ENCODE peak calls at places on chromosome 13, in five cellular contexts. D is AG04450, R is non-pigmented ciliary epithelial cell, X is iris pigment epithelial cell, Q is HCEC 1CT. C is an unnamed sample.

GRCh38 chr13:111566567-111566966 is 246.1 kb downstream of the TEX29 start:
- DNase-seq in D (no peak), R (no peak), X (no peak), Q (no peak), C (no peak)

GRCh38 chr13:94640676-94641075 is 39.0 kb downstream of the GPR180 start:
- DNase-seq in D (no peak), R (no peak), X (peak), Q (peak), C (peak)

GRCh38 chr13:64912141-64912540 is 2318.0 kb downstream of the PCDH9 start:
- DNase-seq in D (peak), R (peak), X (peak), Q (no peak), C (peak)

GRCh38 chr13:101457176-101457575 is 4.7 kb downstream of the ITGBL1 start:
- DNase-seq in D (no peak), R (no peak), X (no peak), Q (no peak), C (no peak)

GRCh38 chr13:102781591-102781990 is 8.0 kb upstream of the TEX30 start:
- DNase-seq in D (no peak), R (no peak), X (no peak), Q (no peak), C (no peak)

GRCh38 chr13:66205807-66206206 is 1024.3 kb downstream of the PCDH9 start:
- DNase-seq in D (no peak), R (no peak), X (no peak), Q (no peak), C (no peak)

GRCh38 chr13:26442541-26442940 is 114.9 kb upstream of the WASF3 start:
- DNase-seq in D (peak), R (peak), X (peak), Q (peak), C (peak)

GRCh38 chr13:79503473-79504017 is 22.6 kb downstream of the NDFIP2 start:
- DNase-seq in D (no peak), R (no peak), X (no peak), Q (no peak), C (no peak)

GRCh38 chr13:100787899-100788298 is 113.3 kb upstream of the TMTC4 start:
- DNase-seq in D (no peak), R (no peak), X (no peak), Q (no peak), C (no peak)

GRCh38 chr13:105436946-105437345 is 1098.5 kb downstream of the EFNB2 start:
- DNase-seq in D (no peak), R (no peak), X (no peak), Q (no peak), C (no peak)

GRCh38 chr13:36736119-36736726 is 62.4 kb downstream of the SERTM1 start:
- DNase-seq in D (peak), R (no peak), X (peak), Q (peak), C (peak)

GRCh38 chr13:95343944-95344343 is 42.7 kb upstream of the ABCC4 start:
- DNase-seq in D (no peak), R (no peak), X (peak), Q (no peak), C (no peak)

GRCh38 chr13:77184455-77184854 is 142.4 kb downstream of the MYCBP2 start:
- DNase-seq in D (no peak), R (no peak), X (peak), Q (no peak), C (peak)

GRCh38 chr13:64925284-64925683 is 2304.9 kb downstream of the PCDH9 start:
- DNase-seq in D (no peak), R (no peak), X (peak), Q (no peak), C (peak)

GRCh38 chr13:94613051-94613450 is 11.4 kb downstream of the GPR180 start:
- DNase-seq in D (no peak), R (no peak), X (no peak), Q (no peak), C (no peak)

GRCh38 chr13:71864981-71865857 is 1.8 kb downstream of the DACH1 start:
- DNase-seq in D (no peak), R (no peak), X (peak), Q (no peak), C (peak)

GRCh38 chr13:50527612-50528509 is 315.6 kb downstream of the DLEU7 start:
- DNase-seq in D (no peak), R (no peak), X (no peak), Q (no peak), C (no peak)

GRCh38 chr13:21929400-21929799 is 258.5 kb downstream of the FGF9 start:
- DNase-seq in D (no peak), R (no peak), X (no peak), Q (no peak), C (no peak)

GRCh38 chr13:40149611-40150283 is 494.3 kb downstream of the COG6 start:
- DNase-seq in D (peak), R (peak), X (peak), Q (peak), C (peak)

GRCh38 chr13:89862691-89863036 is 1484.8 kb upstream of the MIR17HG start:
- DNase-seq in D (no peak), R (no peak), X (peak), Q (no peak), C (peak)

GRCh38 chr13:26529441-26529840 is 28.0 kb upstream of the WASF3 start:
- DNase-seq in D (peak), R (peak), X (peak), Q (peak), C (peak)

GRCh38 chr13:72535076-72535475 is 192.4 kb downstream of the MZT1 start:
- DNase-seq in D (no peak), R (no peak), X (no peak), Q (no peak), C (no peak)

GRCh38 chr13:84844473-84844872 is 954.7 kb downstream of the SLITRK6 start:
- DNase-seq in D (no peak), R (no peak), X (no peak), Q (peak), C (peak)

GRCh38 chr13:94480672-94481145 is 1.2 kb upstream of the DCT start:
- DNase-seq in D (no peak), R (no peak), X (peak), Q (peak), C (no peak)

GRCh38 chr13:41587490-41587889 is 130.1 kb downstream of the RGCC start:
- DNase-seq in D (no peak), R (no peak), X (no peak), Q (no peak), C (no peak)

GRCh38 chr13:46855166-46855565 is 41.7 kb downstream of the HTR2A start:
- DNase-seq in D (no peak), R (no peak), X (no peak), Q (no peak), C (no peak)

GRCh38 chr13:113105032-113105993 is at the start of gene F7:
- DNase-seq in D (no peak), R (no peak), X (peak), Q (no peak), C (no peak)

GRCh38 chr13:35499131-35500051 is 22.9 kb upstream of the MAB21L1 start:
- DNase-seq in D (no peak), R (no peak), X (no peak), Q (no peak), C (no peak)

GRCh38 chr13:113953561-113953960 is 20.3 kb downstream of the C13orf46 start:
- DNase-seq in D (no peak), R (no peak), X (no peak), Q (no peak), C (no peak)

GRCh38 chr13:35672611-35673010 is 196.1 kb upstream of the MAB21L1 start:
- DNase-seq in D (no peak), R (no peak), X (no peak), Q (no peak), C (peak)

GRCh38 chr13:41050041-41050440 is 11.3 kb upstream of the WBP4 start:
- DNase-seq in D (no peak), R (no peak), X (peak), Q (no peak), C (peak)

GRCh38 chr13:74132768-74133656 is 1.2 kb downstream of the KLF12 start:
- DNase-seq in D (no peak), R (no peak), X (peak), Q (peak), C (peak)

GRCh38 chr13:84362777-84363176 is 480.5 kb upstream of the SLITRK1 start:
- DNase-seq in D (no peak), R (no peak), X (peak), Q (peak), C (peak)

GRCh38 chr13:33846306-33847062 is 28.5 kb downstream of the RFC3 start:
- DNase-seq in D (no peak), R (no peak), X (no peak), Q (no peak), C (no peak)

GRCh38 chr13:114112826-114113322 is 19.5 kb downstream of the RASA3 start:
- DNase-seq in D (no peak), R (no peak), X (no peak), Q (no peak), C (no peak)

GRCh38 chr13:103328899-103329298 is 262.7 kb upstream of the SLC10A2 start:
- DNase-seq in D (no peak), R (no peak), X (no peak), Q (no peak), C (no peak)

GRCh38 chr13:51801631-51802099 is 2.3 kb downstream of the DHRS12 start:
- DNase-seq in D (no peak), R (no peak), X (no peak), Q (no peak), C (no peak)

GRCh38 chr13:98405107-98405571 is 171.8 kb downstream of the STK24 start:
- DNase-seq in D (no peak), R (no peak), X (peak), Q (no peak), C (no peak)

GRCh38 chr13:43664700-43665191 is 122.0 kb downstream of the ENOX1 start:
- DNase-seq in D (peak), R (peak), X (peak), Q (peak), C (peak)

GRCh38 chr13:100129605-100130004 is 40.7 kb downstream of the PCCA start:
- DNase-seq in D (no peak), R (no peak), X (no peak), Q (no peak), C (no peak)